ENCODE peak calls at places on chromosomes 2 and 18, in ten cellular contexts. I is AG20443; P is activated naive CD4-positive, alpha-beta T cell; C is K562; X is thoracic aorta; J is omental fat pad; R is left ventricle myocardium superior; K is erythroblast; M is A549; Y is choroid plexus epithelial cell. V is an unnamed sample.

GRCh38 chr2:46036929-46037328 is 260.3 kb upstream of the EPAS1 start:
- DNase-seq in I (peak), P (no peak), C (no peak), X (no peak), J (no peak), R (no peak), K (no peak), M (no peak), Y (peak), V (no peak)

GRCh38 chr18:55897101-55897500 is 309.1 kb upstream of the TCF4 start:
- DNase-seq in I (no peak), P (no peak), C (no peak), X (no peak), J (no peak), R (no peak), K (no peak), M (no peak), Y (no peak), V (no peak)

GRCh38 chr2:36965751-36966369 is 476 bp downstream of the STRN start:
- DNase-seq in I (peak), P (peak), C (peak), X (peak), J (peak), R (no peak), K (peak), M (peak), Y (peak), V (peak)

GRCh38 chr2:207676827-207677354 is 34.5 kb upstream of the CCNYL1 start:
- DNase-seq in I (peak), P (no peak), C (no peak), X (no peak), J (no peak), R (no peak), K (peak), M (peak), Y (peak), V (peak)

GRCh38 chr2:128696421-128696820 is 377.8 kb upstream of the HS6ST1 start:
- DNase-seq in I (no peak), P (no peak), C (no peak), X (no peak), J (no peak), R (no peak), K (no peak), M (no peak), Y (no peak), V (no peak)

GRCh38 chr18:32730068-32730467 is 42.8 kb downstream of the KLHL14 start:
- DNase-seq in I (no peak), P (no peak), C (no peak), X (no peak), J (no peak), R (no peak), K (no peak), M (no peak), Y (no peak), V (no peak)

GRCh38 chr2:12613137-12613912 is 103.4 kb upstream of the TRIB2 start:
- DNase-seq in I (no peak), P (no peak), C (no peak), X (no peak), J (no peak), R (no peak), K (no peak), M (no peak), Y (no peak), V (peak)

GRCh38 chr18:8752329-8752728 is 47.0 kb downstream of the MTCL1 start:
- DNase-seq in I (no peak), P (no peak), C (no peak), X (no peak), J (no peak), R (no peak), K (no peak), M (no peak), Y (peak), V (no peak)

GRCh38 chr2:168456526-168457176 is 579 bp downstream of the CERS6 start:
- DNase-seq in I (peak), P (peak), C (peak), X (no peak), J (no peak), R (peak), K (peak), M (peak), Y (peak), V (peak)

GRCh38 chr2:205686231-205687017 is 4.1 kb downstream of the NRP2 start:
- DNase-seq in I (peak), P (no peak), C (no peak), X (no peak), J (no peak), R (no peak), K (no peak), M (no peak), Y (peak), V (peak)

GRCh38 chr2:43041167-43041566 is 185.2 kb downstream of the ZFP36L2 start:
- DNase-seq in I (no peak), P (no peak), C (peak), X (no peak), J (no peak), R (no peak), K (peak), M (no peak), Y (no peak), V (no peak)

GRCh38 chr2:106113362-106113971 is 80.6 kb downstream of the UXS1 start:
- DNase-seq in I (no peak), P (no peak), C (no peak), X (no peak), J (no peak), R (no peak), K (no peak), M (no peak), Y (no peak), V (peak)

GRCh38 chr18:55442561-55442960 is 145.4 kb downstream of the TCF4 start:
- DNase-seq in I (no peak), P (no peak), C (no peak), X (no peak), J (no peak), R (no peak), K (no peak), M (no peak), Y (no peak), V (no peak)

GRCh38 chr2:160245614-160246156 is 45.6 kb upstream of the ITGB6 start:
- DNase-seq in I (no peak), P (no peak), C (no peak), X (no peak), J (no peak), R (no peak), K (no peak), M (no peak), Y (no peak), V (peak)

GRCh38 chr2:14751581-14751980 is 119.1 kb downstream of the LRATD1 start:
- DNase-seq in I (no peak), P (no peak), C (no peak), X (no peak), J (no peak), R (no peak), K (no peak), M (no peak), Y (no peak), V (no peak)

GRCh38 chr2:47501374-47502200 is 98.6 kb downstream of the MSH2 start:
- DNase-seq in I (no peak), P (no peak), C (no peak), X (no peak), J (no peak), R (no peak), K (no peak), M (no peak), Y (peak), V (no peak)

GRCh38 chr2:54479422-54479821 is 23.3 kb downstream of the SPTBN1 start:
- DNase-seq in I (no peak), P (no peak), C (no peak), X (no peak), J (no peak), R (no peak), K (no peak), M (no peak), Y (peak), V (no peak)

GRCh38 chr2:229586746-229587705 is 127.3 kb downstream of the DNER start:
- DNase-seq in I (peak), P (no peak), C (peak), X (peak), J (peak), R (peak), K (peak), M (peak), Y (peak), V (peak)

GRCh38 chr2:75523313-75524275 is 37.1 kb downstream of the EVA1A start:
- DNase-seq in I (peak), P (no peak), C (no peak), X (no peak), J (no peak), R (no peak), K (no peak), M (peak), Y (peak), V (peak)

GRCh38 chr2:107062599-107063196 is 176.7 kb upstream of the ST6GAL2 start:
- DNase-seq in I (no peak), P (no peak), C (no peak), X (no peak), J (no peak), R (no peak), K (no peak), M (no peak), Y (no peak), V (no peak)

GRCh38 chr2:53460347-53460746 is 307.3 kb upstream of the CHAC2 start:
- DNase-seq in I (no peak), P (no peak), C (no peak), X (no peak), J (no peak), R (peak), K (peak), M (no peak), Y (peak), V (peak)

GRCh38 chr2:38711558-38711957 is 39.6 kb downstream of the SRSF7 start:
- DNase-seq in I (no peak), P (no peak), C (no peak), X (no peak), J (no peak), R (no peak), K (no peak), M (no peak), Y (no peak), V (no peak)

GRCh38 chr2:127621981-127622431 is 23.9 kb upstream of the GPR17 start:
- DNase-seq in I (no peak), P (no peak), C (no peak), X (no peak), J (no peak), R (no peak), K (no peak), M (no peak), Y (no peak), V (no peak)

GRCh38 chr2:18585526-18585925 is 3.8 kb downstream of the NT5C1B start:
- DNase-seq in I (peak), P (no peak), C (no peak), X (no peak), J (no peak), R (no peak), K (no peak), M (no peak), Y (peak), V (no peak)

GRCh38 chr18:77711096-77711495 is 461.4 kb downstream of the GALR1 start:
- DNase-seq in I (no peak), P (no peak), C (no peak), X (no peak), J (no peak), R (no peak), K (no peak), M (no peak), Y (peak), V (no peak)

GRCh38 chr2:241358470-241358869 is 2.4 kb downstream of the FARP2 start:
- DNase-seq in I (no peak), P (no peak), C (no peak), X (no peak), J (no peak), R (no peak), K (no peak), M (no peak), Y (no peak), V (no peak)

GRCh38 chr2:234555616-234556249 is 58.9 kb upstream of the ARL4C start:
- DNase-seq in I (peak), P (no peak), C (no peak), X (no peak), J (no peak), R (no peak), K (no peak), M (no peak), Y (peak), V (no peak)

GRCh38 chr2:237181844-237182243 is 96.2 kb downstream of the COPS8 start:
- DNase-seq in I (peak), P (no peak), C (no peak), X (no peak), J (no peak), R (no peak), K (no peak), M (peak), Y (peak), V (no peak)

GRCh38 chr2:233838726-233839446 is 15.4 kb downstream of the HJURP start:
- DNase-seq in I (no peak), P (no peak), C (no peak), X (no peak), J (no peak), R (no peak), K (no peak), M (no peak), Y (no peak), V (no peak)

GRCh38 chr2:42879913-42880737 is 87.7 kb upstream of the HAAO start:
- DNase-seq in I (no peak), P (no peak), C (no peak), X (no peak), J (peak), R (peak), K (no peak), M (no peak), Y (peak), V (no peak)

GRCh38 chr2:24613154-24613814 is 122.2 kb downstream of the NCOA1 start:
- DNase-seq in I (peak), P (no peak), C (no peak), X (no peak), J (no peak), R (no peak), K (peak), M (peak), Y (peak), V (no peak)

GRCh38 chr2:12534646-12535263 is 182.0 kb upstream of the TRIB2 start:
- DNase-seq in I (peak), P (no peak), C (no peak), X (no peak), J (no peak), R (no peak), K (no peak), M (no peak), Y (peak), V (peak)

GRCh38 chr2:109411648-109412325 is 202.0 kb downstream of the SEPTIN10 start:
- DNase-seq in I (no peak), P (no peak), C (no peak), X (no peak), J (no peak), R (no peak), K (no peak), M (no peak), Y (no peak), V (no peak)

GRCh38 chr2:173584676-173585453 is 230.2 kb downstream of the CDCA7 start:
- DNase-seq in I (no peak), P (no peak), C (no peak), X (no peak), J (no peak), R (no peak), K (no peak), M (no peak), Y (no peak), V (no peak)

GRCh38 chr2:46847185-46847710 is 68.4 kb downstream of the MCFD2 start:
- DNase-seq in I (peak), P (no peak), C (no peak), X (peak), J (peak), R (peak), K (no peak), M (peak), Y (peak), V (peak)

GRCh38 chr2:147846382-147847081 is 1.7 kb downstream of the ACVR2A start:
- DNase-seq in I (peak), P (no peak), C (no peak), X (no peak), J (no peak), R (no peak), K (no peak), M (no peak), Y (no peak), V (peak)

GRCh38 chr2:100383306-100383705 is 34.2 kb downstream of the CHST10 start:
- DNase-seq in I (no peak), P (no peak), C (no peak), X (no peak), J (no peak), R (no peak), K (no peak), M (no peak), Y (no peak), V (no peak)

GRCh38 chr2:6960659-6961058 is 43.4 kb downstream of the RNF144A start:
- DNase-seq in I (peak), P (no peak), C (no peak), X (no peak), J (no peak), R (no peak), K (no peak), M (no peak), Y (peak), V (no peak)

V was measured in Caki2.